ENCODE peak calls at places on chromosomes 3 and 15, in seven cellular contexts. One of them, this sample, is unnamed.

GRCh38 chr3:119924111-119925094 is 142.5 kb downstream of the NR1I2 start:
- DNase-seq in endothelial cell: no peak
- DNase-seq in esophagus muscularis mucosa: no peak
- DNase-seq in substantia nigra: no peak
- DNase-seq in amygdala: no peak
- DNase-seq in non-pigmented ciliary epithelial cell: no peak
- DNase-seq in psoas muscle: no peak
- DNase-seq in this sample: no peak

GRCh38 chr3:45868213-45868612 is 18.1 kb upstream of the CCR9 start:
- DNase-seq in endothelial cell: no peak
- DNase-seq in esophagus muscularis mucosa: no peak
- DNase-seq in substantia nigra: no peak
- DNase-seq in amygdala: no peak
- DNase-seq in non-pigmented ciliary epithelial cell: no peak
- DNase-seq in psoas muscle: no peak
- DNase-seq in this sample: no peak

GRCh38 chr3:42988097-42988496 is 9.0 kb downstream of the GASK1A start:
- DNase-seq in endothelial cell: no peak
- DNase-seq in esophagus muscularis mucosa: no peak
- DNase-seq in substantia nigra: no peak
- DNase-seq in amygdala: no peak
- DNase-seq in non-pigmented ciliary epithelial cell: no peak
- DNase-seq in psoas muscle: no peak
- DNase-seq in this sample: no peak

GRCh38 chr3:116064646-116065045 is 380.6 kb downstream of the LSAMP start:
- DNase-seq in endothelial cell: no peak
- DNase-seq in esophagus muscularis mucosa: no peak
- DNase-seq in substantia nigra: no peak
- DNase-seq in amygdala: no peak
- DNase-seq in non-pigmented ciliary epithelial cell: no peak
- DNase-seq in psoas muscle: no peak
- DNase-seq in this sample: no peak

GRCh38 chr15:63071288-63071909 is 28.9 kb downstream of the TPM1 start:
- DNase-seq in endothelial cell: no peak
- DNase-seq in esophagus muscularis mucosa: no peak
- DNase-seq in substantia nigra: no peak
- DNase-seq in amygdala: no peak
- DNase-seq in non-pigmented ciliary epithelial cell: no peak
- DNase-seq in psoas muscle: no peak
- DNase-seq in this sample: no peak

GRCh38 chr3:55605837-55606236 is 118.7 kb upstream of the WNT5A start:
- DNase-seq in endothelial cell: no peak
- DNase-seq in esophagus muscularis mucosa: no peak
- DNase-seq in substantia nigra: no peak
- DNase-seq in amygdala: no peak
- DNase-seq in non-pigmented ciliary epithelial cell: no peak
- DNase-seq in psoas muscle: no peak
- DNase-seq in this sample: no peak

GRCh38 chr3:3288288-3288687 is 108.8 kb upstream of the CRBN start:
- DNase-seq in endothelial cell: no peak
- DNase-seq in esophagus muscularis mucosa: no peak
- DNase-seq in substantia nigra: no peak
- DNase-seq in amygdala: no peak
- DNase-seq in non-pigmented ciliary epithelial cell: no peak
- DNase-seq in psoas muscle: no peak
- DNase-seq in this sample: no peak

GRCh38 chr15:71761649-71762048 is 48.7 kb upstream of the NR2E3 start:
- DNase-seq in endothelial cell: no peak
- DNase-seq in esophagus muscularis mucosa: no peak
- DNase-seq in substantia nigra: no peak
- DNase-seq in amygdala: no peak
- DNase-seq in non-pigmented ciliary epithelial cell: no peak
- DNase-seq in psoas muscle: no peak
- DNase-seq in this sample: no peak

GRCh38 chr15:70271422-70272088 is 173.8 kb upstream of the TLE3 start:
- DNase-seq in endothelial cell: no peak
- DNase-seq in esophagus muscularis mucosa: no peak
- DNase-seq in substantia nigra: no peak
- DNase-seq in amygdala: no peak
- DNase-seq in non-pigmented ciliary epithelial cell: peak; percentile 94
- DNase-seq in psoas muscle: no peak
- DNase-seq in this sample: no peak

GRCh38 chr3:157135671-157136396 is 24.1 kb downstream of the CCNL1 start:
- DNase-seq in endothelial cell: no peak
- DNase-seq in esophagus muscularis mucosa: no peak
- DNase-seq in substantia nigra: no peak
- DNase-seq in amygdala: no peak
- DNase-seq in non-pigmented ciliary epithelial cell: no peak
- DNase-seq in psoas muscle: no peak
- DNase-seq in this sample: no peak

GRCh38 chr15:59294574-59294960 is 78.1 kb downstream of the MYO1E start:
- DNase-seq in endothelial cell: no peak
- DNase-seq in esophagus muscularis mucosa: no peak
- DNase-seq in substantia nigra: no peak
- DNase-seq in amygdala: no peak
- DNase-seq in non-pigmented ciliary epithelial cell: no peak
- DNase-seq in psoas muscle: no peak
- DNase-seq in this sample: no peak

GRCh38 chr15:88701561-88702095 is 62.8 kb downstream of the ISG20 start:
- DNase-seq in endothelial cell: peak; percentile 46
- DNase-seq in esophagus muscularis mucosa: no peak
- DNase-seq in substantia nigra: no peak
- DNase-seq in amygdala: no peak
- DNase-seq in non-pigmented ciliary epithelial cell: no peak
- DNase-seq in psoas muscle: no peak
- DNase-seq in this sample: no peak

GRCh38 chr3:128597900-128598299 is 52.7 kb downstream of the RPN1 start:
- DNase-seq in endothelial cell: no peak
- DNase-seq in esophagus muscularis mucosa: no peak
- DNase-seq in substantia nigra: no peak
- DNase-seq in amygdala: no peak
- DNase-seq in non-pigmented ciliary epithelial cell: no peak
- DNase-seq in psoas muscle: no peak
- DNase-seq in this sample: no peak

GRCh38 chr15:41561777-41562145 is 2.7 kb downstream of the TYRO3 start:
- DNase-seq in endothelial cell: peak; percentile 50
- DNase-seq in esophagus muscularis mucosa: no peak
- DNase-seq in substantia nigra: peak; percentile 86
- DNase-seq in amygdala: peak; percentile 72
- DNase-seq in non-pigmented ciliary epithelial cell: no peak
- DNase-seq in psoas muscle: peak; percentile 87
- DNase-seq in this sample: peak; percentile 82

GRCh38 chr3:4575413-4575812 is 82.3 kb downstream of the ITPR1 start:
- DNase-seq in endothelial cell: no peak
- DNase-seq in esophagus muscularis mucosa: no peak
- DNase-seq in substantia nigra: no peak
- DNase-seq in amygdala: no peak
- DNase-seq in non-pigmented ciliary epithelial cell: no peak
- DNase-seq in psoas muscle: no peak
- DNase-seq in this sample: no peak

GRCh38 chr3:51953445-51953844 is 1.7 kb upstream of the GPR62 start:
- DNase-seq in endothelial cell: no peak
- DNase-seq in esophagus muscularis mucosa: no peak
- DNase-seq in substantia nigra: no peak
- DNase-seq in amygdala: no peak
- DNase-seq in non-pigmented ciliary epithelial cell: no peak
- DNase-seq in psoas muscle: no peak
- DNase-seq in this sample: no peak

GRCh38 chr3:192408721-192409151 is 318.6 kb downstream of the FGF12 start:
- DNase-seq in endothelial cell: peak; percentile 39
- DNase-seq in esophagus muscularis mucosa: no peak
- DNase-seq in substantia nigra: no peak
- DNase-seq in amygdala: no peak
- DNase-seq in non-pigmented ciliary epithelial cell: no peak
- DNase-seq in psoas muscle: peak; percentile 34
- DNase-seq in this sample: no peak

GRCh38 chr3:71512000-71512399 is 71.5 kb downstream of the FOXP1 start:
- DNase-seq in endothelial cell: no peak
- DNase-seq in esophagus muscularis mucosa: no peak
- DNase-seq in substantia nigra: no peak
- DNase-seq in amygdala: no peak
- DNase-seq in non-pigmented ciliary epithelial cell: no peak
- DNase-seq in psoas muscle: no peak
- DNase-seq in this sample: no peak

GRCh38 chr3:76264911-76265310 is 479.6 kb upstream of the ZNF717 start:
- DNase-seq in endothelial cell: no peak
- DNase-seq in esophagus muscularis mucosa: no peak
- DNase-seq in substantia nigra: no peak
- DNase-seq in amygdala: no peak
- DNase-seq in non-pigmented ciliary epithelial cell: no peak
- DNase-seq in psoas muscle: no peak
- DNase-seq in this sample: no peak

GRCh38 chr3:42537350-42537749 is 34.9 kb downstream of the VIPR1 start:
- DNase-seq in endothelial cell: no peak
- DNase-seq in esophagus muscularis mucosa: no peak
- DNase-seq in substantia nigra: no peak
- DNase-seq in amygdala: no peak
- DNase-seq in non-pigmented ciliary epithelial cell: no peak
- DNase-seq in psoas muscle: no peak
- DNase-seq in this sample: no peak

GRCh38 chr3:116306720-116307119 is 138.6 kb downstream of the LSAMP start:
- DNase-seq in endothelial cell: no peak
- DNase-seq in esophagus muscularis mucosa: no peak
- DNase-seq in substantia nigra: no peak
- DNase-seq in amygdala: no peak
- DNase-seq in non-pigmented ciliary epithelial cell: no peak
- DNase-seq in psoas muscle: no peak
- DNase-seq in this sample: no peak

GRCh38 chr3:125052671-125053303 is 3.0 kb downstream of the HEG1 start:
- DNase-seq in endothelial cell: no peak
- DNase-seq in esophagus muscularis mucosa: no peak
- DNase-seq in substantia nigra: no peak
- DNase-seq in amygdala: no peak
- DNase-seq in non-pigmented ciliary epithelial cell: no peak
- DNase-seq in psoas muscle: no peak
- DNase-seq in this sample: no peak

GRCh38 chr15:24878153-24878552 is 76.6 kb upstream of the SNRPN start:
- DNase-seq in endothelial cell: peak; percentile 30
- DNase-seq in esophagus muscularis mucosa: no peak
- DNase-seq in substantia nigra: peak; percentile 51
- DNase-seq in amygdala: no peak
- DNase-seq in non-pigmented ciliary epithelial cell: no peak
- DNase-seq in psoas muscle: peak; percentile 56
- DNase-seq in this sample: peak; percentile 2

GRCh38 chr3:113223831-113224240 is 12.5 kb downstream of the BOC start:
- DNase-seq in endothelial cell: no peak
- DNase-seq in esophagus muscularis mucosa: peak; percentile 90
- DNase-seq in substantia nigra: peak; percentile 41
- DNase-seq in amygdala: no peak
- DNase-seq in non-pigmented ciliary epithelial cell: no peak
- DNase-seq in psoas muscle: no peak
- DNase-seq in this sample: no peak

GRCh38 chr15:48354694-48355303 is 23.6 kb downstream of the DUT start:
- DNase-seq in endothelial cell: no peak
- DNase-seq in esophagus muscularis mucosa: no peak
- DNase-seq in substantia nigra: no peak
- DNase-seq in amygdala: no peak
- DNase-seq in non-pigmented ciliary epithelial cell: no peak
- DNase-seq in psoas muscle: no peak
- DNase-seq in this sample: no peak

GRCh38 chr15:27249046-27249722 is 278.2 kb downstream of the GABRG3 start:
- DNase-seq in endothelial cell: no peak
- DNase-seq in esophagus muscularis mucosa: no peak
- DNase-seq in substantia nigra: no peak
- DNase-seq in amygdala: no peak
- DNase-seq in non-pigmented ciliary epithelial cell: no peak
- DNase-seq in psoas muscle: no peak
- DNase-seq in this sample: no peak

GRCh38 chr3:49222002-49222401 is 50.6 kb downstream of the KLHDC8B start:
- DNase-seq in endothelial cell: no peak
- DNase-seq in esophagus muscularis mucosa: no peak
- DNase-seq in substantia nigra: no peak
- DNase-seq in amygdala: no peak
- DNase-seq in non-pigmented ciliary epithelial cell: no peak
- DNase-seq in psoas muscle: no peak
- DNase-seq in this sample: no peak

GRCh38 chr3:49295489-49296058 is 18.5 kb upstream of the C3orf62 start:
- DNase-seq in endothelial cell: peak; percentile 18
- DNase-seq in esophagus muscularis mucosa: no peak
- DNase-seq in substantia nigra: no peak
- DNase-seq in amygdala: no peak
- DNase-seq in non-pigmented ciliary epithelial cell: no peak
- DNase-seq in psoas muscle: no peak
- DNase-seq in this sample: no peak

GRCh38 chr15:75357976-75358673 is 10.3 kb downstream of the MAN2C1 start:
- DNase-seq in endothelial cell: no peak
- DNase-seq in esophagus muscularis mucosa: no peak
- DNase-seq in substantia nigra: no peak
- DNase-seq in amygdala: no peak
- DNase-seq in non-pigmented ciliary epithelial cell: no peak
- DNase-seq in psoas muscle: no peak
- DNase-seq in this sample: no peak

GRCh38 chr3:185460719-185461350 is 38.0 kb downstream of the TMEM41A start:
- DNase-seq in endothelial cell: no peak
- DNase-seq in esophagus muscularis mucosa: no peak
- DNase-seq in substantia nigra: no peak
- DNase-seq in amygdala: no peak
- DNase-seq in non-pigmented ciliary epithelial cell: peak; percentile 6
- DNase-seq in psoas muscle: no peak
- DNase-seq in this sample: no peak

GRCh38 chr15:75127186-75127585 is 74.5 kb upstream of the C15orf39 start:
- DNase-seq in endothelial cell: no peak
- DNase-seq in esophagus muscularis mucosa: no peak
- DNase-seq in substantia nigra: no peak
- DNase-seq in amygdala: no peak
- DNase-seq in non-pigmented ciliary epithelial cell: no peak
- DNase-seq in psoas muscle: no peak
- DNase-seq in this sample: no peak

GRCh38 chr3:46713898-46714552 is 3.6 kb downstream of the PRSS50 start:
- DNase-seq in endothelial cell: no peak
- DNase-seq in esophagus muscularis mucosa: no peak
- DNase-seq in substantia nigra: no peak
- DNase-seq in amygdala: no peak
- DNase-seq in non-pigmented ciliary epithelial cell: no peak
- DNase-seq in psoas muscle: peak; percentile 40
- DNase-seq in this sample: no peak

GRCh38 chr3:113981803-113982202 is 34.0 kb downstream of the ZDHHC23 start:
- DNase-seq in endothelial cell: no peak
- DNase-seq in esophagus muscularis mucosa: no peak
- DNase-seq in substantia nigra: no peak
- DNase-seq in amygdala: no peak
- DNase-seq in non-pigmented ciliary epithelial cell: no peak
- DNase-seq in psoas muscle: no peak
- DNase-seq in this sample: no peak

GRCh38 chr3:18389108-18389733 is 35.9 kb downstream of the SATB1 start:
- DNase-seq in endothelial cell: peak; percentile 26
- DNase-seq in esophagus muscularis mucosa: no peak
- DNase-seq in substantia nigra: no peak
- DNase-seq in amygdala: no peak
- DNase-seq in non-pigmented ciliary epithelial cell: no peak
- DNase-seq in psoas muscle: no peak
- DNase-seq in this sample: no peak

GRCh38 chr15:99450896-99451358 is 114.9 kb upstream of the MEF2A start:
- DNase-seq in endothelial cell: no peak
- DNase-seq in esophagus muscularis mucosa: no peak
- DNase-seq in substantia nigra: peak; percentile 59
- DNase-seq in amygdala: no peak
- DNase-seq in non-pigmented ciliary epithelial cell: no peak
- DNase-seq in psoas muscle: peak; percentile 78
- DNase-seq in this sample: no peak

GRCh38 chr3:64214697-64215018 is 10.6 kb downstream of the PRICKLE2 start:
- DNase-seq in endothelial cell: no peak
- DNase-seq in esophagus muscularis mucosa: peak; percentile 92
- DNase-seq in substantia nigra: no peak
- DNase-seq in amygdala: no peak
- DNase-seq in non-pigmented ciliary epithelial cell: no peak
- DNase-seq in psoas muscle: no peak
- DNase-seq in this sample: no peak

GRCh38 chr3:105277656-105278055 is 89.1 kb upstream of the ALCAM start:
- DNase-seq in endothelial cell: no peak
- DNase-seq in esophagus muscularis mucosa: no peak
- DNase-seq in substantia nigra: no peak
- DNase-seq in amygdala: no peak
- DNase-seq in non-pigmented ciliary epithelial cell: no peak
- DNase-seq in psoas muscle: no peak
- DNase-seq in this sample: no peak

GRCh38 chr3:58350627-58351013 is 17.9 kb downstream of the PXK start:
- DNase-seq in endothelial cell: no peak
- DNase-seq in esophagus muscularis mucosa: no peak
- DNase-seq in substantia nigra: no peak
- DNase-seq in amygdala: no peak
- DNase-seq in non-pigmented ciliary epithelial cell: no peak
- DNase-seq in psoas muscle: no peak
- DNase-seq in this sample: no peak

This sample was measured in hypothalamus.